ENCODE peak calls at places on chromosomes 6 and 20, in six cellular contexts. One of them, this sample, is unnamed.

GRCh38 chr6:159720708-159721107 is 6.6 kb upstream of the WTAP start:
- DNase-seq in body of pancreas: peak; percentile 59
- DNase-seq in heart right ventricle: no peak
- DNase-seq in A549: peak; percentile 53
- DNase-seq in CD8-positive, alpha-beta T cell: no peak
- DNase-seq in lower leg skin: no peak
- DNase-seq in this sample: peak; percentile 41

GRCh38 chr20:3749689-3750639 is 17.5 kb downstream of the HSPA12B start:
- DNase-seq in body of pancreas: peak; percentile 55
- DNase-seq in heart right ventricle: no peak
- DNase-seq in A549: peak; percentile 87
- DNase-seq in CD8-positive, alpha-beta T cell: no peak
- DNase-seq in lower leg skin: no peak
- DNase-seq in this sample: no peak

GRCh38 chr20:19549896-19550295 is 208.2 kb upstream of the RIN2 start:
- DNase-seq in body of pancreas: no peak
- DNase-seq in heart right ventricle: no peak
- DNase-seq in A549: no peak
- DNase-seq in CD8-positive, alpha-beta T cell: no peak
- DNase-seq in lower leg skin: no peak
- DNase-seq in this sample: no peak

GRCh38 chr20:37282558-37282957 is 6.9 kb upstream of the MANBAL start:
- DNase-seq in body of pancreas: no peak
- DNase-seq in heart right ventricle: no peak
- DNase-seq in A549: peak; percentile 79
- DNase-seq in CD8-positive, alpha-beta T cell: no peak
- DNase-seq in lower leg skin: no peak
- DNase-seq in this sample: no peak

GRCh38 chr20:47453167-47453782 is 48.4 kb upstream of the NCOA3 start:
- DNase-seq in body of pancreas: no peak
- DNase-seq in heart right ventricle: no peak
- DNase-seq in A549: peak; percentile 93
- DNase-seq in CD8-positive, alpha-beta T cell: no peak
- DNase-seq in lower leg skin: no peak
- DNase-seq in this sample: no peak

GRCh38 chr6:43489277-43490072 is 12.1 kb downstream of the TJAP1 start:
- DNase-seq in body of pancreas: no peak
- DNase-seq in heart right ventricle: no peak
- DNase-seq in A549: no peak
- DNase-seq in CD8-positive, alpha-beta T cell: no peak
- DNase-seq in lower leg skin: no peak
- DNase-seq in this sample: no peak

GRCh38 chr20:56893206-56893605 is 264.1 kb downstream of the TFAP2C start:
- DNase-seq in body of pancreas: peak; percentile 30
- DNase-seq in heart right ventricle: no peak
- DNase-seq in A549: no peak
- DNase-seq in CD8-positive, alpha-beta T cell: no peak
- DNase-seq in lower leg skin: no peak
- DNase-seq in this sample: no peak

GRCh38 chr20:20492521-20493334 is 124.8 kb downstream of the INSM1 start:
- DNase-seq in body of pancreas: peak; percentile 60
- DNase-seq in heart right ventricle: no peak
- DNase-seq in A549: no peak
- DNase-seq in CD8-positive, alpha-beta T cell: no peak
- DNase-seq in lower leg skin: no peak
- DNase-seq in this sample: no peak

GRCh38 chr20:13777171-13777601 is 7.5 kb downstream of the ESF1 start:
- DNase-seq in body of pancreas: no peak
- DNase-seq in heart right ventricle: no peak
- DNase-seq in A549: no peak
- DNase-seq in CD8-positive, alpha-beta T cell: no peak
- DNase-seq in lower leg skin: no peak
- DNase-seq in this sample: no peak

GRCh38 chr6:100085162-100085431 is 91.1 kb upstream of the MCHR2 start:
- DNase-seq in body of pancreas: no peak
- DNase-seq in heart right ventricle: no peak
- DNase-seq in A549: no peak
- DNase-seq in CD8-positive, alpha-beta T cell: no peak
- DNase-seq in lower leg skin: no peak
- DNase-seq in this sample: no peak

GRCh38 chr6:168782211-168782729 is 341.3 kb downstream of the SMOC2 start:
- DNase-seq in body of pancreas: no peak
- DNase-seq in heart right ventricle: no peak
- DNase-seq in A549: no peak
- DNase-seq in CD8-positive, alpha-beta T cell: no peak
- DNase-seq in lower leg skin: no peak
- DNase-seq in this sample: no peak

GRCh38 chr20:38173237-38174156 is 8.4 kb upstream of the TGM2 start:
- DNase-seq in body of pancreas: no peak
- DNase-seq in heart right ventricle: no peak
- DNase-seq in A549: peak; percentile 92
- DNase-seq in CD8-positive, alpha-beta T cell: no peak
- DNase-seq in lower leg skin: no peak
- DNase-seq in this sample: no peak

GRCh38 chr6:49835140-49835539 is 31.2 kb downstream of the CRISP1 start:
- DNase-seq in body of pancreas: no peak
- DNase-seq in heart right ventricle: no peak
- DNase-seq in A549: no peak
- DNase-seq in CD8-positive, alpha-beta T cell: no peak
- DNase-seq in lower leg skin: no peak
- DNase-seq in this sample: no peak

GRCh38 chr6:107082045-107082444 is 33.3 kb downstream of the BEND3 start:
- DNase-seq in body of pancreas: no peak
- DNase-seq in heart right ventricle: no peak
- DNase-seq in A549: peak; percentile 11
- DNase-seq in CD8-positive, alpha-beta T cell: no peak
- DNase-seq in lower leg skin: no peak
- DNase-seq in this sample: no peak

GRCh38 chr6:154343473-154344308 is 12.9 kb downstream of the IPCEF1 start:
- DNase-seq in body of pancreas: peak; percentile 75
- DNase-seq in heart right ventricle: peak; percentile 7
- DNase-seq in A549: peak; percentile 43
- DNase-seq in CD8-positive, alpha-beta T cell: no peak
- DNase-seq in lower leg skin: peak; percentile 89
- DNase-seq in this sample: peak; percentile 97

GRCh38 chr6:22231616-22232015 is 65.2 kb downstream of the PRL start:
- DNase-seq in body of pancreas: no peak
- DNase-seq in heart right ventricle: no peak
- DNase-seq in A549: no peak
- DNase-seq in CD8-positive, alpha-beta T cell: no peak
- DNase-seq in lower leg skin: no peak
- DNase-seq in this sample: no peak

GRCh38 chr20:5658897-5659296 is 91.3 kb upstream of the SHLD1 start:
- DNase-seq in body of pancreas: peak; percentile 56
- DNase-seq in heart right ventricle: peak; percentile 63
- DNase-seq in A549: peak; percentile 90
- DNase-seq in CD8-positive, alpha-beta T cell: peak; percentile 7
- DNase-seq in lower leg skin: peak; percentile 88
- DNase-seq in this sample: no peak

GRCh38 chr6:149642829-149643580 is 5.5 kb downstream of the KATNA1 start:
- DNase-seq in body of pancreas: no peak
- DNase-seq in heart right ventricle: no peak
- DNase-seq in A549: no peak
- DNase-seq in CD8-positive, alpha-beta T cell: no peak
- DNase-seq in lower leg skin: no peak
- DNase-seq in this sample: no peak

GRCh38 chr6:149646599-149646998 is 1.9 kb downstream of the KATNA1 start:
- DNase-seq in body of pancreas: no peak
- DNase-seq in heart right ventricle: no peak
- DNase-seq in A549: no peak
- DNase-seq in CD8-positive, alpha-beta T cell: no peak
- DNase-seq in lower leg skin: no peak
- DNase-seq in this sample: no peak

GRCh38 chr6:149651056-149651455 is 2.5 kb upstream of the KATNA1 start:
- DNase-seq in body of pancreas: no peak
- DNase-seq in heart right ventricle: no peak
- DNase-seq in A549: no peak
- DNase-seq in CD8-positive, alpha-beta T cell: no peak
- DNase-seq in lower leg skin: no peak
- DNase-seq in this sample: no peak

DNA sequence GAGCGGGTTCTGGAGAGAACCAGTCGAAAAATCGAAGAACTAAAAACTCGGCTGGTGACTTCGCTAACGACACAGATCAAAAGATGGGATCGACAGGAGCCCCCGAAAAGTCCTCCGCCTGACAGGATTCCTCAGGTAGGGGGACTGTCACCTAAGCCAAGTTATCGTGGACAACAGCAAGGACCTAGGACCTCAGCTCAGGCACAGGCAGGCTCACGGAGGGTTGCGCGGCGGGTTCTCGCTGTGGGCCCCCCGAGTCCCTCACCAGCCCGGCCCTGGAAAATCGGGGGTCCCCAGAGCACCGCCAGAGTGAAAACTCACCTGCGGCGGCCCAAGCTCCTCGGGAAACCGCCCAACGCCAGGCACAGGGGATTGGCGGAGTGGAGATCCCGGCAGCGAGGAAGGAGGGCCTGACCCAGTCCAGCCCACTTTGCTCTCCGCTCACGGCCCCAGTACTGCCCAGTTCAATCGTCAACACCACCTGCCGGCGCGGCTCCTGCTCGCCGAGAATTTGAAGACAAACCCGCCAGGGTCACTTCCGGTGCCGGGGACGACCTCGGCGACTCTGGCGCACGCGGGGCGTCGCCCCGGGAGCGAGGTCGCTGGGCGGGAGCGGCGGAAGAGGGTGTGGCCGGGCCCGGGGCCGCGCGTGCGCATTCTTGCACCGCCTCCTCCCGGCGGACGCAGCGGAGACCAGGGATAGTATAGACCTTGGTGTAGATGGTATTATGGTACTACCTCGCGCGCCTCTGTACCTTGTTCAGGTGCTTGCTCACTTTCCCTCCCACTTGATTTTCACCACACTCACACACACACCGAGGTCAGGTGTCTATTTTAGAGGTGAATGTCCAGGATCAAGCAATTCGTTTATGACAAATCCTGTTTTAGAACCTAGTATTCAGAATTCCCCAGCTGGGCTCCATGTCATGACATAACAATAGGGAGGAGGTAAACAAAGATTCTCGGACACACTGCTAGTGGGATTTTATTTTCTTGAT is at the start of gene KATNA1:
- DNase-seq in body of pancreas: peak; percentile 90
- DNase-seq in heart right ventricle: peak; percentile 85
- DNase-seq in A549: peak; percentile 90
- DNase-seq in CD8-positive, alpha-beta T cell: peak; percentile 80
- DNase-seq in lower leg skin: peak; percentile 96
- DNase-seq in this sample: peak; percentile 82
- TF ChIP-seq CTCF in body of pancreas: no peak
- TF ChIP-seq CTCF in heart right ventricle: peak; percentile 15
- TF ChIP-seq CTCF in A549: no peak
- TF ChIP-seq CTCF in CD8-positive, alpha-beta T cell: no peak
- TF ChIP-seq CTCF in lower leg skin: no peak
- TF ChIP-seq CTCF in this sample: no peak

GRCh38 chr6:1079525-1079924 is 232.4 kb upstream of the FOXQ1 start:
- DNase-seq in body of pancreas: no peak
- DNase-seq in heart right ventricle: no peak
- DNase-seq in A549: no peak
- DNase-seq in CD8-positive, alpha-beta T cell: no peak
- DNase-seq in lower leg skin: peak; percentile 66
- DNase-seq in this sample: no peak

GRCh38 chr6:1082040-1082935 is 229.6 kb upstream of the FOXQ1 start:
- DNase-seq in body of pancreas: no peak
- DNase-seq in heart right ventricle: no peak
- DNase-seq in A549: no peak
- DNase-seq in CD8-positive, alpha-beta T cell: no peak
- DNase-seq in lower leg skin: peak; percentile 57
- DNase-seq in this sample: no peak

GRCh38 chr6:1077822-1078221 is 234.1 kb upstream of the FOXQ1 start:
- DNase-seq in body of pancreas: no peak
- DNase-seq in heart right ventricle: no peak
- DNase-seq in A549: no peak
- DNase-seq in CD8-positive, alpha-beta T cell: no peak
- DNase-seq in lower leg skin: peak; percentile 74
- DNase-seq in this sample: no peak

GRCh38 chr6:1080453-1081328 is 231.2 kb upstream of the FOXQ1 start:
- DNase-seq in body of pancreas: no peak
- DNase-seq in heart right ventricle: no peak
- DNase-seq in A549: no peak
- DNase-seq in CD8-positive, alpha-beta T cell: no peak
- DNase-seq in lower leg skin: peak; percentile 78
- DNase-seq in this sample: no peak

DNA sequence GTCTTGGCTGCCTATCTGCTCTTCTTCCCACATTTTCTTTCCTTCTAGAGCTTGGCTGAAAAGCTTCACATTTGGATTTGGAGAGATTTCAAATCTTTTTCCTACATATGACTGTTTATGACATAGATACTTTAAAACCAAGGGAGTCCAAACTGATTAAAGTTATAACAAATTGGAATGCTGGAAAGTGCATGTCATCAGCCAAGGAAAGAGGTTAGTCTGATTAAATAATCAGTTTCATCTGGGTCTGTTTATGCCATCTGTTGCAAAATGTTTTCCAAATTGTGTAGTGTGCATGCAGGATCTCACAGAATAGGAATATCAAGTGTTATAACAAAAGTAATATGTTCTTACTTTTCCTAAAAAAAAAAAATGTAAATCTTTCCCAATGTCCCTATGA is 230.3 kb upstream of the FOXQ1 start:
- DNase-seq in body of pancreas: no peak
- DNase-seq in heart right ventricle: no peak
- DNase-seq in A549: no peak
- DNase-seq in CD8-positive, alpha-beta T cell: no peak
- DNase-seq in lower leg skin: no peak
- DNase-seq in this sample: no peak
- H3K4me3 ChIP-seq in body of pancreas: no peak overlapping the region
- H3K4me3 ChIP-seq in heart right ventricle: no peak overlapping the region
- H3K4me3 ChIP-seq in A549: no peak overlapping the region
- H3K4me3 ChIP-seq in CD8-positive, alpha-beta T cell: no peak overlapping the region
- H3K4me3 ChIP-seq in lower leg skin: no peak overlapping the region
- H3K4me3 ChIP-seq in this sample: no peak overlapping the region

GRCh38 chr6:160933256-160933655 is 58.3 kb upstream of the MAP3K4 start:
- DNase-seq in body of pancreas: no peak
- DNase-seq in heart right ventricle: no peak
- DNase-seq in A549: no peak
- DNase-seq in CD8-positive, alpha-beta T cell: no peak
- DNase-seq in lower leg skin: no peak
- DNase-seq in this sample: no peak
- TF ChIP-seq CTCF in body of pancreas: no peak
- TF ChIP-seq CTCF in heart right ventricle: peak; percentile 48
- TF ChIP-seq CTCF in A549: no peak
- TF ChIP-seq CTCF in CD8-positive, alpha-beta T cell: no peak
- TF ChIP-seq CTCF in lower leg skin: no peak
- TF ChIP-seq CTCF in this sample: no peak

DNA sequence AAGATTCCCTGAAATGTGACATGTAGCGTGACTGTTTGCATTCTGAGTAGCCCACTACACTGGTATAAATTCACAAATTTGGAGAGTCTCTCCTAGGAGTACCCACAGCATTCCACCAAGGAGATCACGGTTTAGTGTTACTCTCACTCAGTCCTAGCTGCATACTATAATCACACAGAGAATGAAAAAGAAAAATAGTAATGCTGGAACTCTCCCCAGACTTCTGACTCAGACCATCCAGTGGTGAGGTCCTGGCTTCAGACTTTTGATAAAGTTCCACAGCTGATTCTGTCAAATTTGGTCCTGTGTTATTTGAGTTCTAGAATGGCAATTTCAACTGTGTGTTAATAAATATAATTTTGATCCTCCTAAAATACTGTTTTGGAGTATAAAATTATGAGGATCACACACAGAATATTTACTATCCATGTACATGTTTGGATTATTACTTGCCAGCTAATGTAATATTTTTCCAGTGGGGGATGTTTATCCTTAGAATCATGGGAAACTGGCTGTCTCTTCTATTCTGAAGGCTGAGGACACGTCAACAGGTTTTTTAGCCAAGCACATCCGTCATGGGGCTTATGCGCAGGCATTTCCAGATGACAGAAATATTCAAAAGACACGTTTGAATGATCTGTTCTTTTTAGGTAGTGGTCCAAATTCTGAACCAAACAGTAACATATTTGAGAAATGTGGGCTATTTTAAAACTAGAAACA is 5.1 kb upstream of the KIAA0408 start:
- DNase-seq in body of pancreas: no peak
- DNase-seq in heart right ventricle: no peak
- DNase-seq in A549: no peak
- DNase-seq in CD8-positive, alpha-beta T cell: no peak
- DNase-seq in lower leg skin: no peak
- DNase-seq in this sample: no peak
- H3K4me3 ChIP-seq in body of pancreas: no peak overlapping the region
- H3K4me3 ChIP-seq in heart right ventricle: no peak overlapping the region
- H3K4me3 ChIP-seq in A549: no peak overlapping the region
- H3K4me3 ChIP-seq in CD8-positive, alpha-beta T cell: no peak overlapping the region
- H3K4me3 ChIP-seq in lower leg skin: no peak overlapping the region
- H3K4me3 ChIP-seq in this sample: no peak overlapping the region